ENCODE peak calls at places on chromosome 22, in six cellular contexts. H is anterior cingulate cortex, S is glutamatergic neuron, O is A549, N is NCI-H146, Z is omental fat pad. P is an unnamed sample.

GRCh38 chr22:39715778-39716495 is 145.4 kb downstream of the CACNA1I start:
- DNase-seq in H (no peak), S (no peak), O (no peak), N (no peak), Z (no peak), P (no peak)

GRCh38 chr22:29030618-29031235 is 30.9 kb downstream of the C22orf31 start:
- DNase-seq in H (peak; percentile 61), S (peak; percentile 58), O (peak; percentile 75), N (peak; percentile 29), Z (no peak), P (no peak)

GRCh38 chr22:19377565-19378361 is 53.8 kb downstream of the HIRA start:
- DNase-seq in H (no peak), S (no peak), O (no peak), N (no peak), Z (no peak), P (no peak)

GRCh38 chr22:20203142-20204099 is 52.6 kb upstream of the CCDC188 start:
- DNase-seq in H (no peak), S (peak; percentile 77), O (no peak), N (peak; percentile 43), Z (no peak), P (no peak)

GRCh38 chr22:39724390-39724789 is 153.8 kb downstream of the CACNA1I start:
- DNase-seq in H (no peak), S (no peak), O (no peak), N (no peak), Z (no peak), P (no peak)

GRCh38 chr22:49885281-49885680 is 31.6 kb downstream of the ZBED4 start:
- DNase-seq in H (no peak), S (no peak), O (no peak), N (no peak), Z (no peak), P (no peak)

GRCh38 chr22:26041931-26042330 is 127.3 kb upstream of the SEZ6L start:
- DNase-seq in H (no peak), S (no peak), O (no peak), N (no peak), Z (no peak), P (no peak)

GRCh38 chr22:46001426-46002106 is 24.6 kb upstream of the WNT7B start:
- DNase-seq in H (no peak), S (no peak), O (no peak), N (peak; percentile 95), Z (no peak), P (no peak)

GRCh38 chr22:41780714-41781507 is 19.6 kb upstream of the CCDC134 start:
- DNase-seq in H (no peak), S (no peak), O (no peak), N (no peak), Z (peak; percentile 44), P (peak; percentile 81)

GRCh38 chr22:37319469-37319868 is 37.2 kb downstream of the CYTH4 start:
- DNase-seq in H (no peak), S (no peak), O (no peak), N (no peak), Z (no peak), P (no peak)

GRCh38 chr22:19714320-19715252 is at the start of gene SEPTIN5:
- DNase-seq in H (peak; percentile 47), S (peak; percentile 66), O (no peak), N (peak; percentile 33), Z (no peak), P (no peak)

GRCh38 chr22:27214691-27215090 is 557.3 kb downstream of the MIAT start:
- DNase-seq in H (no peak), S (no peak), O (no peak), N (no peak), Z (no peak), P (no peak)

GRCh38 chr22:49963647-49964026 is 3.1 kb downstream of the PIM3 start:
- DNase-seq in H (no peak), S (no peak), O (no peak), N (no peak), Z (peak; percentile 19), P (no peak)

GRCh38 chr22:36741204-36741793 is 34.6 kb downstream of the IFT27 start:
- DNase-seq in H (no peak), S (peak; percentile 48), O (peak; percentile 20), N (no peak), Z (no peak), P (no peak)

GRCh38 chr22:36541831-36542391 is 12.9 kb upstream of the EIF3D start:
- DNase-seq in H (no peak), S (no peak), O (peak; percentile 55), N (no peak), Z (no peak), P (no peak)

GRCh38 chr22:46070722-46071450 is 79.4 kb upstream of the PPARA start:
- DNase-seq in H (no peak), S (peak; percentile 31), O (no peak), N (peak; percentile 78), Z (no peak), P (no peak)

GRCh38 chr22:16963189-16963945 is 44.7 kb downstream of the GAB4 start:
- DNase-seq in H (no peak), S (no peak), O (no peak), N (no peak), Z (no peak), P (no peak)

GRCh38 chr22:30183861-30184278 is 62.7 kb downstream of the LIF start:
- DNase-seq in H (no peak), S (no peak), O (no peak), N (no peak), Z (no peak), P (no peak)

GRCh38 chr22:50536231-50536630 is 6.4 kb upstream of the TYMP start:
- DNase-seq in H (no peak), S (no peak), O (no peak), N (no peak), Z (no peak), P (no peak)

GRCh38 chr22:46453006-46453828 is 84.2 kb downstream of the CELSR1 start:
- DNase-seq in H (no peak), S (no peak), O (no peak), N (no peak), Z (no peak), P (no peak)

GRCh38 chr22:28931844-28932561 is 48.6 kb downstream of the ZNRF3 start:
- DNase-seq in H (no peak), S (no peak), O (no peak), N (no peak), Z (no peak), P (no peak)

GRCh38 chr22:32204211-32204855 is 540 bp downstream of the RFPL2 start:
- DNase-seq in H (peak; percentile 46), S (no peak), O (peak; percentile 32), N (peak; percentile 64), Z (no peak), P (no peak)

GRCh38 chr22:23064381-23065068 is 5.8 kb upstream of the GNAZ start:
- DNase-seq in H (no peak), S (no peak), O (no peak), N (no peak), Z (no peak), P (no peak)

P was measured in effector CD8-positive, alpha-beta T cell.